ENCODE peak calls at places on chromosomes 12 and 14, in four cellular contexts. One of them, this sample, is unnamed.

GRCh38 chr14:45867046-45867894 is 614.3 kb upstream of the MIS18BP1 start:
- DNase-seq in neural progenitor cell: no peak
- DNase-seq in spleen: no peak
- DNase-seq in dorsolateral prefrontal cortex: no peak
- DNase-seq in this sample: no peak

GRCh38 chr12:131901431-131902331 is 7.3 kb downstream of the ULK1 start:
- DNase-seq in neural progenitor cell: no peak
- DNase-seq in spleen: peak; percentile 85
- DNase-seq in dorsolateral prefrontal cortex: no peak
- DNase-seq in this sample: no peak

GRCh38 chr12:13347241-13348043 is 150.9 kb downstream of the EMP1 start:
- DNase-seq in neural progenitor cell: no peak
- DNase-seq in spleen: no peak
- DNase-seq in dorsolateral prefrontal cortex: no peak
- DNase-seq in this sample: peak; percentile 26

GRCh38 chr12:63396135-63396534 is 245.1 kb upstream of the AVPR1A start:
- DNase-seq in neural progenitor cell: no peak
- DNase-seq in spleen: no peak
- DNase-seq in dorsolateral prefrontal cortex: no peak
- DNase-seq in this sample: no peak

GRCh38 chr14:42110167-42110566 is 503.5 kb downstream of the LRFN5 start:
- DNase-seq in neural progenitor cell: peak; percentile 55
- DNase-seq in spleen: no peak
- DNase-seq in dorsolateral prefrontal cortex: no peak
- DNase-seq in this sample: peak; percentile 62

GRCh38 chr12:14960548-14961465 is 594 bp downstream of the ARHGDIB start:
- DNase-seq in neural progenitor cell: no peak
- DNase-seq in spleen: peak; percentile 81
- DNase-seq in dorsolateral prefrontal cortex: no peak
- DNase-seq in this sample: peak; percentile 48

GRCh38 chr12:106642991-106643390 is 60.2 kb downstream of the RFX4 start:
- DNase-seq in neural progenitor cell: no peak
- DNase-seq in spleen: no peak
- DNase-seq in dorsolateral prefrontal cortex: no peak
- DNase-seq in this sample: no peak

GRCh38 chr12:65838330-65838976 is 14.2 kb downstream of the HMGA2 start:
- DNase-seq in neural progenitor cell: no peak
- DNase-seq in spleen: no peak
- DNase-seq in dorsolateral prefrontal cortex: no peak
- DNase-seq in this sample: no peak

GRCh38 chr12:52078276-52078675 is 1.2 kb upstream of the SMIM41 start:
- DNase-seq in neural progenitor cell: no peak
- DNase-seq in spleen: no peak
- DNase-seq in dorsolateral prefrontal cortex: no peak
- DNase-seq in this sample: no peak

GRCh38 chr12:27345376-27345775 is 12.7 kb downstream of the BMAL2 start:
- DNase-seq in neural progenitor cell: no peak
- DNase-seq in spleen: no peak
- DNase-seq in dorsolateral prefrontal cortex: no peak
- DNase-seq in this sample: no peak

GRCh38 chr14:55446833-55447232 is 6.4 kb upstream of the TBPL2 start:
- DNase-seq in neural progenitor cell: no peak
- DNase-seq in spleen: no peak
- DNase-seq in dorsolateral prefrontal cortex: no peak
- DNase-seq in this sample: peak; percentile 86

GRCh38 chr12:113886721-113887120 is 79.4 kb downstream of the RBM19 start:
- DNase-seq in neural progenitor cell: no peak
- DNase-seq in spleen: no peak
- DNase-seq in dorsolateral prefrontal cortex: no peak
- DNase-seq in this sample: no peak

GRCh38 chr14:49875640-49876198 is 17.2 kb upstream of the ARF6 start:
- DNase-seq in neural progenitor cell: no peak
- DNase-seq in spleen: no peak
- DNase-seq in dorsolateral prefrontal cortex: no peak
- DNase-seq in this sample: no peak

GRCh38 chr14:103346286-103346685 is 12.2 kb downstream of the EIF5 start:
- DNase-seq in neural progenitor cell: no peak
- DNase-seq in spleen: no peak
- DNase-seq in dorsolateral prefrontal cortex: no peak
- DNase-seq in this sample: peak; percentile 48

GRCh38 chr12:111398530-111398929 is 7.2 kb upstream of the SH2B3 start:
- DNase-seq in neural progenitor cell: no peak
- DNase-seq in spleen: no peak
- DNase-seq in dorsolateral prefrontal cortex: no peak
- DNase-seq in this sample: no peak

GRCh38 chr12:42145552-42146215 is 1.0 kb upstream of the GXYLT1 start:
- DNase-seq in neural progenitor cell: peak; percentile 69
- DNase-seq in spleen: no peak
- DNase-seq in dorsolateral prefrontal cortex: no peak
- DNase-seq in this sample: peak; percentile 18

GRCh38 chr12:52246720-52247621 is 13.9 kb downstream of the KRT7 start:
- DNase-seq in neural progenitor cell: no peak
- DNase-seq in spleen: no peak
- DNase-seq in dorsolateral prefrontal cortex: no peak
- DNase-seq in this sample: no peak

GRCh38 chr12:72368719-72369505 is 96.7 kb downstream of the TRHDE start:
- DNase-seq in neural progenitor cell: no peak
- DNase-seq in spleen: no peak
- DNase-seq in dorsolateral prefrontal cortex: no peak
- DNase-seq in this sample: peak; percentile 26

GRCh38 chr14:30608533-30609006 is 13.5 kb upstream of the SCFD1 start:
- DNase-seq in neural progenitor cell: no peak
- DNase-seq in spleen: no peak
- DNase-seq in dorsolateral prefrontal cortex: no peak
- DNase-seq in this sample: peak; percentile 58

GRCh38 chr12:76810690-76811434 is 46.9 kb downstream of the ZDHHC17 start:
- DNase-seq in neural progenitor cell: peak; percentile 5
- DNase-seq in spleen: no peak
- DNase-seq in dorsolateral prefrontal cortex: no peak
- DNase-seq in this sample: no peak

GRCh38 chr14:106308839-106309389 is 782.5 kb downstream of the TMEM121 start:
- DNase-seq in neural progenitor cell: peak; percentile 42
- DNase-seq in spleen: peak; percentile 85
- DNase-seq in dorsolateral prefrontal cortex: no peak
- DNase-seq in this sample: peak; percentile 2

GRCh38 chr14:20830831-20831230 is 28.2 kb upstream of the RNASE1 start:
- DNase-seq in neural progenitor cell: no peak
- DNase-seq in spleen: no peak
- DNase-seq in dorsolateral prefrontal cortex: no peak
- DNase-seq in this sample: no peak
- TF ChIP-seq CTCF in neural progenitor cell: no peak
- TF ChIP-seq CTCF in spleen: no peak
- TF ChIP-seq CTCF in dorsolateral prefrontal cortex: no peak
- TF ChIP-seq CTCF in this sample: no peak

GRCh38 chr12:94187351-94187750 is 39.0 kb downstream of the PLXNC1 start:
- DNase-seq in neural progenitor cell: no peak
- DNase-seq in spleen: no peak
- DNase-seq in dorsolateral prefrontal cortex: peak; percentile 18
- DNase-seq in this sample: no peak
- H3K4me3 ChIP-seq in neural progenitor cell: peak overlapping the region; percentile 19
- H3K4me3 ChIP-seq in spleen: no peak overlapping the region
- H3K4me3 ChIP-seq in dorsolateral prefrontal cortex: peak overlapping the region; percentile 53
- H3K4me3 ChIP-seq in this sample: no peak overlapping the region

GRCh38 chr14:70257526-70257925 is 68.8 kb upstream of the SLC8A3 start:
- DNase-seq in neural progenitor cell: peak; percentile 36
- DNase-seq in spleen: no peak
- DNase-seq in dorsolateral prefrontal cortex: no peak
- DNase-seq in this sample: no peak
- TF ChIP-seq CTCF in neural progenitor cell: peak; percentile 50
- TF ChIP-seq CTCF in spleen: no peak
- TF ChIP-seq CTCF in dorsolateral prefrontal cortex: no peak
- TF ChIP-seq CTCF in this sample: peak; percentile 21

DNA sequence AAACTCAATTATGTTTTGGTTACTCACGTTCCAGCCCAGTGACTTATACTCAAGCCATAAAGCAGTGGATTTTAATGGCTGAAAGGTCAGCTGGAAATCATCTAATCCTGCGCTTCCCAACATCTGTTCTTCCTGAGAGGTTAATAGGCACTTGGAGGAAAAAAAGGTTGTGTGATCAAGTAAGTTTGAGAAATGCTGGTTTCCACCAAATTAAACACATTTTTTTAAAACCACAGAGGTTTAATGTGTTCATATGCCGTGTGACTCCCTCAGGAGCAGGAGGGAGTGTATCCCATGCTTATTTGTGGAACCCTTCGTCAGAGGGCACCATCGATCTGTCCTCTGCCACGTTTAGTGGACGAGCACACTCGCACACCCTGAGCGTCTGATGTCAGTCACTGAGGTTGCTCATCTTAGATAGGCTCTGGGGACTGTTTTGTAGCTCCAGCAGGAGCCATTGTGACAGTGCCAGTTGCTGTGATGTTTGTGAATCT is 41.4 kb downstream of the FBXL14 start:
- DNase-seq in neural progenitor cell: no peak
- DNase-seq in spleen: no peak
- DNase-seq in dorsolateral prefrontal cortex: no peak
- DNase-seq in this sample: no peak
- H3K4me3 ChIP-seq in neural progenitor cell: no peak overlapping the region
- H3K4me3 ChIP-seq in spleen: no peak overlapping the region
- H3K4me3 ChIP-seq in dorsolateral prefrontal cortex: no peak overlapping the region
- H3K4me3 ChIP-seq in this sample: no peak overlapping the region

GRCh38 chr14:71319646-71320045 is 412.4 kb downstream of the PCNX1 start:
- DNase-seq in neural progenitor cell: peak; percentile 35
- DNase-seq in spleen: no peak
- DNase-seq in dorsolateral prefrontal cortex: no peak
- DNase-seq in this sample: peak; percentile 56
- TF ChIP-seq CTCF in neural progenitor cell: no peak
- TF ChIP-seq CTCF in spleen: no peak
- TF ChIP-seq CTCF in dorsolateral prefrontal cortex: no peak
- TF ChIP-seq CTCF in this sample: peak; percentile 22